ENCODE peak calls at places on chromosomes 5 and 9, in five cellular contexts. O is SW480, E is M059J, Z is IMR-90, M is iPS-NIHi11. H is an unnamed sample.

GRCh38 chr9:133612816-133613215 is 3.6 kb upstream of the FAM163B start:
- DNase-seq in E (no peak), Z (no peak), M (no peak), O (no peak), H (no peak)

GRCh38 chr5:56534102-56534501 is 281.2 kb upstream of the MAP3K1 start:
- DNase-seq in M (peak), Z (no peak), O (peak), E (peak), H (peak)

GRCh38 chr9:128065907-128066712 is 1.0 kb downstream of the NAIF1 start:
- DNase-seq in Z (no peak), M (no peak), O (no peak), E (no peak), H (no peak)

GRCh38 chr5:74419468-74419867 is 221.1 kb downstream of the ENC1 start:
- DNase-seq in O (no peak), M (no peak), Z (no peak), E (no peak), H (no peak)

GRCh38 chr5:130514984-130515690 is 610.9 kb downstream of the CHSY3 start:
- DNase-seq in E (peak), Z (peak), O (peak), M (no peak), H (peak)

GRCh38 chr5:157761690-157762611 is 18.4 kb downstream of the LSM11 start:
- DNase-seq in Z (peak), M (peak), O (peak), E (peak), H (peak)

GRCh38 chr9:72442212-72442607 is 77.2 kb upstream of the ZFAND5 start:
- DNase-seq in M (peak), Z (peak), O (peak), E (peak), H (peak)

GRCh38 chr5:143646961-143647360 is 165.0 kb upstream of the HMHB1 start:
- DNase-seq in Z (peak), E (no peak), M (no peak), O (no peak), H (no peak)

GRCh38 chr9:22107202-22107601 is 98.1 kb upstream of the CDKN2B start:
- DNase-seq in E (peak), M (no peak), O (no peak), Z (peak), H (peak)

GRCh38 chr9:110095776-110096175 is 112.2 kb downstream of the C9orf152 start:
- DNase-seq in Z (peak), O (no peak), M (no peak), E (peak), H (peak)

GRCh38 chr5:145830594-145830993 is 4.5 kb downstream of the PRELID2 start:
- DNase-seq in O (no peak), Z (peak), E (no peak), M (no peak), H (peak)

GRCh38 chr9:98146101-98146991 is 27.3 kb upstream of the TRIM14 start:
- DNase-seq in E (peak), O (peak), Z (peak), M (peak), H (peak)

H was measured in iris pigment epithelial cell.